ENCODE peak calls at places on chromosomes 7 and 10, in five cellular contexts. D is tibial artery, P is tibial nerve, C is fibroblast of pulmonary artery, W is lower leg skin. M is an unnamed sample.

GRCh38 chr7:28277364-28277763 is 96.8 kb upstream of the JAZF1 start:
- DNase-seq in D (no peak), P (no peak), W (no peak), C (no peak), M (no peak)

GRCh38 chr7:157129907-157130460 is 8.7 kb upstream of the UBE3C start:
- DNase-seq in D (no peak), W (no peak), P (no peak), C (no peak), M (no peak)

GRCh38 chr10:62811159-62811875 is 4.8 kb downstream of the EGR2 start:
- DNase-seq in C (no peak), D (no peak), P (no peak), W (no peak), M (peak)

GRCh38 chr7:22001345-22002004 is 55.8 kb upstream of the CDCA7L start:
- DNase-seq in C (peak), W (no peak), P (no peak), D (no peak), M (peak)

GRCh38 chr10:97685395-97685958 is 1.6 kb downstream of the AVPI1 start:
- DNase-seq in C (peak), W (no peak), D (no peak), P (no peak), M (no peak)

GRCh38 chr10:33901166-33901565 is 566.7 kb upstream of the NRP1 start:
- DNase-seq in C (peak), W (no peak), P (no peak), D (peak), M (no peak)

GRCh38 chr10:88347022-88347421 is 236.1 kb downstream of the RNLS start:
- DNase-seq in W (no peak), C (peak), D (no peak), P (no peak), M (no peak)

GRCh38 chr10:78336402-78336791 is 302.7 kb downstream of the RPS24 start:
- DNase-seq in W (peak), D (no peak), P (no peak), C (peak), M (no peak)

GRCh38 chr10:11691319-11691755 is 50.8 kb upstream of the ECHDC3 start:
- DNase-seq in P (no peak), D (no peak), W (no peak), C (no peak), M (no peak)

GRCh38 chr7:150341263-150342118 is at the start of gene RARRES2:
- DNase-seq in C (peak), P (no peak), W (peak), D (peak), M (no peak)

GRCh38 chr10:106508920-106509319 is 655.6 kb downstream of the SORCS1 start:
- DNase-seq in W (no peak), D (no peak), P (no peak), C (no peak), M (no peak)

GRCh38 chr7:145700488-145700887 is 416.1 kb upstream of the CNTNAP2 start:
- DNase-seq in P (no peak), C (no peak), D (no peak), W (no peak), M (no peak)

GRCh38 chr7:17706734-17707133 is 233.6 kb downstream of the SNX13 start:
- DNase-seq in C (peak), W (no peak), D (peak), P (no peak), M (peak)

GRCh38 chr10:95561200-95562177 is at the start of gene SORBS1:
- DNase-seq in C (peak), P (peak), W (peak), D (peak), M (peak)

GRCh38 chr10:110425684-110426293 is 71.9 kb upstream of the DUSP5 start:
- DNase-seq in W (no peak), P (no peak), C (peak), D (no peak), M (peak)

GRCh38 chr7:129163875-129164544 is 19.5 kb downstream of the TSPAN33 start:
- DNase-seq in C (peak), W (no peak), P (no peak), D (no peak), M (peak)

GRCh38 chr10:59057350-59057749 is 119.1 kb upstream of the PHYHIPL start:
- DNase-seq in W (no peak), C (no peak), D (no peak), P (no peak), M (no peak)

GRCh38 chr10:68224810-68225209 is 7.1 kb downstream of the ATOH7 start:
- DNase-seq in W (no peak), C (peak), D (no peak), P (no peak), M (no peak)

GRCh38 chr7:111029574-111030357 is 61.2 kb upstream of the LRRN3 start:
- DNase-seq in C (peak), P (no peak), D (peak), W (no peak), M (no peak)

GRCh38 chr7:90391488-90391887 is 11.8 kb upstream of the CLDN12 start:
- DNase-seq in P (no peak), C (peak), W (no peak), D (no peak), M (no peak)

GRCh38 chr7:128406986-128407589 is 2.7 kb downstream of the IMPDH1 start:
- DNase-seq in C (no peak), W (peak), D (no peak), P (no peak), M (no peak)

GRCh38 chr10:114691442-114691941 is 33.4 kb upstream of the ABLIM1 start:
- DNase-seq in D (no peak), W (no peak), P (no peak), C (peak), M (no peak)

GRCh38 chr10:132784582-132785432 is 1.1 kb downstream of the NKX6-2 start:
- DNase-seq in P (no peak), W (no peak), D (no peak), C (no peak), M (no peak)

GRCh38 chr7:51160990-51161615 is 155.5 kb downstream of the COBL start:
- DNase-seq in C (peak), P (peak), D (peak), W (no peak), M (peak)

GRCh38 chr7:38942431-38943051 is 33.5 kb upstream of the VPS41 start:
- DNase-seq in C (no peak), W (no peak), D (no peak), P (no peak), M (no peak)

GRCh38 chr10:60182691-60183090 is 207.0 kb downstream of the ANK3 start:
- DNase-seq in P (no peak), C (peak), W (no peak), D (no peak), M (no peak)

GRCh38 chr10:121754667-121755066 is 156.4 kb upstream of the FGFR2 start:
- DNase-seq in P (no peak), D (no peak), W (no peak), C (no peak), M (no peak)

GRCh38 chr10:121751191-121751760 is 153.0 kb upstream of the FGFR2 start:
- DNase-seq in W (no peak), P (no peak), D (no peak), C (no peak), M (no peak)

GRCh38 chr10:121753726-121754476 is 155.7 kb upstream of the FGFR2 start:
- DNase-seq in P (no peak), D (no peak), C (peak), W (no peak), M (peak)
- TF ChIP-seq CTCF in P (no peak), D (no peak), C (peak), W (no peak), M (peak)

DNA sequence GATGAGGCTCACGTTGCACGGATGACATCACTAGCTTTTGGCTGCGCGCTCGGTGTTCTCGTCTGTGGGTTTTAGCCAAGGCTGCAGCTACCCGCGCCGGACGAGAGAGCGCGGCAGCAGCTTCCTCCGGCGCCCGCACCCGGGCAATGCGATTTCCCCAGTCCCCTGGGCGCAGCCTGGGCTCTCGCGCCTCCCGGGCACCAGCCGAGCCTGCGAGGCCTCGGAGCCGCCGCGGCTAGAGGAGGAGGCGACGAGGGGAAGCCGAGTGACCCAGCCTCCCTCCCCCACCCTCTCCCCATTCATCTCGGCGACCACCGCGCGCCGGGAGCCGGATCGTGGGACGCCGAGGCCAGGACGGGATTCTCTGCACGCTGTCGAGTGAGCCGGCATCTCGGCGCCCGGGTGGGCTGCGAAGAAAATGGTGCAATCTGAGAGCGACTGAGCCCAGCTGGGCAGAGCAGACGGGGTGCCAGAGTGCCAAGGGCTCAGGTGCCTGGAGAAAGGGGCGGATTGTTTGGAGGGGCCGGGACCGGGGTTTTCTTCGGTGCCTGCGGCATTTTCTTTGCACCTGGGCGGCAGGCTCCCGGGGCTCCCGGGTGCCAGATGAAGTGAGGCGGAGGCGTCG is 1.2 kb upstream of the TMEM178B start:
- DNase-seq in W (no peak), D (no peak), C (peak), P (no peak), M (no peak)
- H3K4me3 ChIP-seq in W (peak), D (peak), C (peak), P (peak), M (no peak)

DNA sequence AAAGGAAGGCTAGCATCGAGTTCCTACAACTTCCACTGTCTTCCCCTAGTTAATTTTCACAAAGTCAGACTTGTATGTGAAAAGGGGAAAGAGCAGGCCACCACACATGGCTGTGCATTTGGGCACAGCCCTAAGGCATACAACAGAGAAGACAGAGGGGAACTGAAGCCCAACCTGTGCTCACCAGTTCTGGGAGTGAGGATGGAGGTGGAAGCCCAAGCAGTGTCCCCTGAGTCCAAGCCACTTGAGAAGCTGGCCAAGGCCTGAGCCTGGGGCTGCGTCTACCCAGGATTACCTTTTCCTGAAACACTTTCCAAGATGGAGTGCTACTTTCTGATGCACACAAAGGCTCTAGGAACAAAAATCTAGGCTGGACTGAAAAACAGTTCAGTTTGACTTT is 20.3 kb downstream of the GPNMB start:
- DNase-seq in P (no peak), D (no peak), W (no peak), C (no peak), M (no peak)
- TF ChIP-seq CTCF in P (no peak), D (no peak), W (no peak), C (no peak), M (no peak)

DNA sequence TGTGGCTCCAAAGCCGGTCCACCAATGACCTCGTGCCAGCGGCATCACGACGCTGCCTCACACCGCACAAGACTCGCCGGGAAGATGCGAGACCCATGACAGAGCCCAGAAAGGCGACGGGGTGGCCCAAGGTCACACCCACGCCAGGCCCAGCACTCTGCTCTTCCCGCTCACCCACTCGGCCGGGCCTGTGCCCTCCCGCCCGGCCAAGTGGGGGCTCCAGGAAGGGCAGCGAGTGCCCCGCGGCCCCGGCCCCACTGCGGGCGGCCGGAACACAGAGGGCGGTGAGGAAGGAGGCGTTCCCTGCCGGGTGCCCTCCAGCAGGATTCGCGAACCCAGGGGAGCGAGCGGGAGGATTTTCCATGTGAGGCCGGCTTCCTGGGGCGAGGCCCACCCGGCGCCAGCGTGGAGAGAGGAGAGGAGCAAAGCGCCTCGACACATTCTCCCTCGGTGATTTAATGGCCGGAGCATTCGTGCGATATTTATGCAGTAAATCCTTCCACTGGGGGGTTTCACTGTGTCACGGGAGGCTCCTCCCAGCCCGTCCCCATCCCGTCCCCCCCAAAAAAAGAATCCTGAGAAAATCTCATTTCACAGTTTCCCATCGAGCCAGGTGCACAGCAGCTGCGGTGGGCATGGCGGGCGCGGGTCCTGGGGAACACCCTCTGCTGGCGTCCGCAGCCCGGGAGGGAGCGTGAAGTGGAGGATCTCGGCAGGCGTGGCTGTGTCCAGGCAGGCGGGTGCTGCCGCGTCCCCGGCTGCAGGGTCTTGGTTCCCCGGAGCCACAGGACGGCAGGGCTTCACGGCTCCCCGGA is 56.1 kb downstream of the PDGFA start:
- DNase-seq in P (no peak), C (no peak), D (no peak), W (no peak), M (no peak)
- H3K4me3 ChIP-seq in P (no peak), C (no peak), D (no peak), W (no peak), M (no peak)

DNA sequence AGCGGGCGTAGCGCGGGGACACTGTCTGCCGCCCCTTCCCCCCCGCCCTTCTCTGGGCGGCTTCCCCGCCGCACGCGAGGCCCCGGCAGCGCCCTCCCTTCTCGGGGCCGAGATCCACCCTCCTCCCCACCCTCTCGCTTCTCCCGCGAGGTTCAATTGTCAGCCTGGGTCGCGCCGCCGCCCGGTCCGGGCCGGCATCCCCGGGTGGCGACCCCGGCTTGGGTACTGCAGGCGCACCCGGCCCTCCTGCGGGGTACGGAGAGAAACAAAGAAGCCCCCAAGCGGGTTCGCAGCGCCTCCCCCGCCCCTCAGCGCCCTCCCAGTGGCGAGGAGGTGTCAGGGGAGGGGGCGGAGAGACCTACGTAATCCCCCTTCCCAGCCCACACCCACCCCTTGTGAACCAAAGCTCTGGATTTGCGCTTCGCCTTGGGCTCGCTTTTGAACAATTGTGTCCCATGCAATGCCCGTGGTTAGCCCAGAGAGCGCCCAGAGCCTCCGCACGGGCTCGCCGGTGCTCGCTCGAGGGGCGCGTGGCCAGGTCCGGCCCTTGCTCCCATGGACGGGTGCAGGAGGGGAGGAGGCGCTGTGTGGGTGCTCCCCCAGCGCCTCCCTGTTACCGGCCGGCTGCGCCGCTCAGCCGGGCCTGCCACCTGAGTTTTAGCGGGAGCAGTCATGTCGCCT is 634 bp downstream of the HECW1 start:
- DNase-seq in W (peak), P (no peak), D (no peak), C (peak), M (no peak)
- TF ChIP-seq CTCF in W (no peak), P (no peak), D (no peak), C (no peak), M (no peak)

DNA sequence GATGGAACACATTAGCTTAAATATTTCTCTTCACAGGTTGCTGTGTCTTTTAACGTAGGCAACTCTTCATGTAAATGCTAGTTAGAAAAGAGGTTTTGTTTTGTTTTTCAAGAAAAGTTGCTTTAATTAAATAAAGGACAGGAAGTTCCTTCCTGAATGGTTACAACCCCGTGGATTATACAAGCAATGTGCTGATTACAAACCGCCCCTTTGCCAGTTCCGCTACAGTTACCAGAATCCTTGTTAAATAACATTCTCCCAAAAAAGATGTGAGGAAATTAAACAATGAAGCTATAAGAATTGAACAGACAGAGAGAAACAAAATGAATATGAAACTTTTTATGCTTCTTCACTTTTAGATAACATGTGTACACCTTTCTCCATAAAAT is 75.1 kb downstream of the LYZL2 start:
- DNase-seq in D (no peak), W (no peak), C (no peak), P (no peak), M (no peak)
- H3K4me3 ChIP-seq in D (peak), W (no peak), C (no peak), P (no peak), M (no peak)

DNA sequence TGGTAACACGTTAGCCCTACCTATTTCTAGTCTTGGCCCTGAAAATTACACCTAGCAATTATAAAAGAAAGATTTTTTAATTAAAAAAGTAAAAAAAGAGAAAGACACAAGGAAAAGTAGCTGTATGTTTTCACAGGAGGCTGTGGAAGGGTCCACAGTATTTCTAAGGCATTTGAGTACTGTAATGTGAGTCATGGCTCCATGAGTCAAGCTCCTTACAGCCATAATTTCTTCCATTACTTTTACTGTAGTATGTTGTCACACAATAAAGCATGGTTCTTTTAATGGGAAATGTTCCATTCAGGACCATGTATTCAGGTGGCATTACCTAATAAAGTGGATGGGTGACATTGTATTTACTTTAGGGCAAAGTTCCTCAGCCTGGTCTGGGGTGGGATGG is 113.4 kb downstream of the GPR37 start:
- DNase-seq in D (no peak), C (no peak), P (no peak), W (no peak), M (no peak)
- TF ChIP-seq CTCF in D (no peak), C (no peak), P (no peak), W (no peak), M (no peak)